ENCODE peak calls at places on chromosomes 6 and 20, in four cellular contexts. E is K562, J is GM12878, S is HepG2. G is an unnamed sample.

GRCh38 chr6:16229710-16230109 is 8.7 kb upstream of the GMPR start:
- DNase-seq in E (no peak), S (no peak), J (no peak), G (no peak)

GRCh38 chr6:6861346-6861745 is 246.4 kb upstream of the RREB1 start:
- DNase-seq in J (no peak), E (no peak), S (peak), G (no peak)

GRCh38 chr6:109304284-109305015 is 77.8 kb downstream of the CD164 start:
- DNase-seq in S (no peak), J (no peak), E (peak), G (no peak)

GRCh38 chr6:48111575-48111974 is 578 bp upstream of the PTCHD4 start:
- DNase-seq in E (no peak), J (no peak), S (no peak), G (no peak)

GRCh38 chr20:16129411-16129810 is 443.8 kb downstream of the KIF16B start:
- DNase-seq in E (no peak), S (no peak), J (no peak), G (no peak)

GRCh38 chr20:53068241-53068640 is 96.1 kb downstream of the TSHZ2 start:
- DNase-seq in S (no peak), E (no peak), J (no peak), G (no peak)

GRCh38 chr6:113120577-113121285 is 736.4 kb upstream of the MARCKS start:
- DNase-seq in J (no peak), E (no peak), S (no peak), G (no peak)

GRCh38 chr6:11701568-11701967 is 77.0 kb downstream of the ADTRP start:
- DNase-seq in E (no peak), S (no peak), J (no peak), G (no peak)

GRCh38 chr6:45366534-45366933 is 11.2 kb downstream of the SUPT3H start:
- DNase-seq in E (no peak), S (no peak), J (no peak), G (no peak)

GRCh38 chr20:17873410-17874270 is 95.0 kb downstream of the SNX5 start:
- DNase-seq in S (peak), J (no peak), E (no peak), G (no peak)

DNA sequence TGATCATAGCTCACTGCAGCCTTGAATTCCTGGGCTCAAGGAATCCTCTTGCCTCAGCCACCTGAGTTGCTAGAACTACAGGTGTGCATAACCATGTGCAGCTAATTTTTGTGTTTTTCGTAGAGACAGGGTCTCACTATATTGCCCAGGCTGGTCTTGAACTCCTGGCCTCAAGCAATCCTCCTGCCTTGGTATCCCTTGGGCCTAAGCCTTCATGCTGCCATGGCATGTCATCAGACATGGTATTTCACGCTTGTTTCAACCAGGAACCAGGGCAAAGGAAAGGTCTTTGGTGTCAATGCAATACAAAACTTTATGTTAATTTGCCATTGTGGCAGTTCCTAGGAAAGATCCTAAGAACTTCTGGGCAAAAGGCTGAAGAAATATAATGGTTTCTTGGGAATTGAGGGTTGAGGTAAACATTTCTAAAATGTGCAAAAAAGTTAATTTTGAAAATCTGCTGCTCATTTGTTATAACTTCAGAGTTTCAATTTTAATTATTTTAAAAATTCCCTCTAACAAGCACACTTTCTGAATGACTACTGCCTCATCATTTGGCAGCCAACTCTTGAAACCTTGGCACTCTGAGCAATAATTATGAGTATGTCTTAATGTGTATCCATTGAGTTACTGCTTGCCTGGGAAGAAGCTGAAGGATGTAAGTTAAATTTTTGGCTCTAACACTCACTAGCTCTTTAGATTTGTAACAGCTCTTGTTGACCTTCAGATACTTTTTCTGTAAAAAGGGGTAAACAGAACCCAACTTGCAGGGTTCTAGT is 154.1 kb downstream of the GJA10 start:
- DNase-seq in J (no peak), E (no peak), S (no peak), G (no peak)
- TF ChIP-seq ETV6 in J (no peak), E (no peak), S (no peak), G (no peak)

GRCh38 chr6:111922454-111923297 is 49.4 kb upstream of the FYN start:
- DNase-seq in E (no peak), J (no peak), S (no peak), G (no peak)
- TF ChIP-seq ETV6 in E (no peak), J (no peak), S (no peak), G (no peak)

GRCh38 chr6:128723667-128724066 is 159.3 kb upstream of the LAMA2 start:
- DNase-seq in E (no peak), S (no peak), J (no peak), G (no peak)

GRCh38 chr6:128720891-128721290 is 162.0 kb upstream of the LAMA2 start:
- DNase-seq in E (no peak), J (no peak), S (no peak), G (no peak)

GRCh38 chr6:128724738-128725137 is 158.2 kb upstream of the LAMA2 start:
- DNase-seq in J (no peak), S (no peak), E (no peak), G (no peak)

GRCh38 chr6:128727500-128727899 is 155.4 kb upstream of the LAMA2 start:
- DNase-seq in E (no peak), S (no peak), J (no peak), G (no peak)

GRCh38 chr6:128725271-128726233 is 157.4 kb upstream of the LAMA2 start:
- DNase-seq in E (peak), S (peak), J (no peak), G (no peak)
- TF ChIP-seq ETV6 in E (no peak), S (no peak), J (no peak), G (no peak)

DNA sequence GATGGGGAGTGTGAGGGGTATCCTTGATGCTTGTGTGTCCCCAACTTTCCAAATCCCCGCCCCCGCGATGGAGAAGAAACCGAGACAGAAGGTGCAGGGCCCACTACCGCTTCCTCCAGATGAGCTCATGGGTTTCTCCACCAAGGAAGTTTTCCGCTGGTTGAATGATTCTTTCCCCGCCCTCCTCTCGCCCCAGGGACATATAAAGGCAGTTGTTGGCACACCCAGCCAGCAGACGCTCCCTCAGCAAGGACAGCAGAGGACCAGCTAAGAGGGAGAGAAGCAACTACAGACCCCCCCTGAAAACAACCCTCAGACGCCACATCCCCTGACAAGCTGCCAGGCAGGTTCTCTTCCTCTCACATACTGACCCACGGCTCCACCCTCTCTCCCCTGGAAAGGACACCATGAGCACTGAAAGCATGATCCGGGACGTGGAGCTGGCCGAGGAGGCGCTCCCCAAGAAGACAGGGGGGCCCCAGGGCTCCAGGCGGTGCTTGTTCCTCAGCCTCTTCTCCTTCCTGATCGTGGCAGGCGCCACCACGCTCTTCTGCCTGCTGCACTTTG is at the start of gene TNF:
- DNase-seq in E (no peak), J (peak), S (no peak), G (no peak)
- TF ChIP-seq ETV6 in E (no peak), J (no peak), S (no peak), G (no peak)

DNA sequence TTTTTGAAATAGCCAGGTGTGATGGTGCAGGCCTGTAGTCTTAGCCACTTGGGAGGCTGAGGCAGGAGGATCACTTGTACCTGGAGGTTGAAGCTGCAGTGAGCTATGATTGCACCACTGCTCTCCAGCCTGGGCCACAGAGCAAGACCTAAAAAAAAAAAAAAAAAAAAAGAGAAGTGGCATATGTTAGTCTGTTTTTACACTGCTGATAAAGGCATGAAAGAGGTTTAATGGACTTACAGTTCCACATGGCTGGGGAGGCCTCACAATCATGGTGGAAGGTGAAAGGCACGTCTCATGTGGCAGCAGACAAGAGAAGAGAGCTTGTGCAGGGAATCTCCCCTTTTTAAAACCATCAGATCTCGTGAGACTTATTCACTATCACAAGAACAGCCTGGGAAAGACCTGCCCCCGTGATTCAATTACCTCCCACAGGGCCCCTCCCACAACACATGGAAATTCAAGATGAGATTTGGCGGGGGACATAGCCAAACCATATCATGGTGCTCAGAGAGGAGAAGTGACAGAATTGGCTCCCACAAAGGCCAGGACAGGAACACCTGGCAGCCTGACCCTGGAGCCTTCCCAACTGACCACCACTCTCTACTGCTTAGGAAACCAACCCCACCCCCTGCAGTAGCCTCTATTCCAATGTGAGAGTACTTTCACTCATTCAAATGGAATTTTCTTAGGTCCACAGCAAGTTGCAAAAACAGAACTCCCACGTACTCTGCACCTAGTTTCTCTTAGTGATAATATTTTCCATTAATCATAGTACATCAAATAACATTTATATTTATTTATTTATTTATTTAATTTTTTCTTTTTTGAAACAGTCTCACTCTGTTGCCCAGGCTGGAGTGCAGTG is 29.8 kb downstream of the ARHGAP40 start:
- DNase-seq in J (no peak), E (no peak), S (no peak), G (no peak)
- TF ChIP-seq ETV6 in J (no peak), E (no peak), S (no peak), G (no peak)

GRCh38 chr6:79421001-79421411 is 116.2 kb downstream of the LCA5 start:
- DNase-seq in J (no peak), S (no peak), E (no peak), G (no peak)
- TF ChIP-seq ETV6 in J (no peak), S (no peak), E (no peak), G (no peak)